ENCODE peak calls at places on chromosomes 1 and 21, in eight cellular contexts. One of them, this sample, is unnamed.

GRCh38 chr1:214476958-214477870 is 74.2 kb downstream of the PTPN14 start:
- DNase-seq in heart right ventricle: no peak
- DNase-seq in uterus: no peak
- DNase-seq in lower lobe of right lung: no peak
- DNase-seq in tibial artery: no peak
- DNase-seq in heart left ventricle: no peak
- DNase-seq in DND-41: no peak
- DNase-seq in neuronal stem cell: no peak
- DNase-seq in this sample: no peak

GRCh38 chr1:37038079-37038702 is 3.9 kb upstream of the GRIK3 start:
- DNase-seq in neuronal stem cell: no peak
- DNase-seq in heart left ventricle: peak; percentile 42
- DNase-seq in uterus: no peak
- DNase-seq in tibial artery: no peak
- DNase-seq in lower lobe of right lung: no peak
- DNase-seq in heart right ventricle: no peak
- DNase-seq in DND-41: no peak
- DNase-seq in this sample: no peak

GRCh38 chr1:17059391-17060128 is 5.7 kb upstream of the SDHB start:
- DNase-seq in DND-41: peak; percentile 25
- DNase-seq in neuronal stem cell: peak; percentile 56
- DNase-seq in lower lobe of right lung: peak; percentile 81
- DNase-seq in heart left ventricle: peak; percentile 68
- DNase-seq in heart right ventricle: peak; percentile 53
- DNase-seq in uterus: no peak
- DNase-seq in tibial artery: peak; percentile 63
- DNase-seq in this sample: no peak

GRCh38 chr1:62245201-62245600 is 50.6 kb downstream of the L1TD1 start:
- DNase-seq in neuronal stem cell: no peak
- DNase-seq in heart right ventricle: no peak
- DNase-seq in uterus: no peak
- DNase-seq in heart left ventricle: no peak
- DNase-seq in lower lobe of right lung: no peak
- DNase-seq in tibial artery: no peak
- DNase-seq in DND-41: no peak
- DNase-seq in this sample: no peak

GRCh38 chr1:46448109-46448911 is 41.3 kb upstream of the DMBX1 start:
- DNase-seq in DND-41: no peak
- DNase-seq in tibial artery: no peak
- DNase-seq in neuronal stem cell: no peak
- DNase-seq in lower lobe of right lung: no peak
- DNase-seq in heart left ventricle: no peak
- DNase-seq in uterus: no peak
- DNase-seq in heart right ventricle: peak; percentile 27
- DNase-seq in this sample: no peak

GRCh38 chr1:78157162-78157561 is 111.4 kb downstream of the GIPC2 start:
- DNase-seq in neuronal stem cell: no peak
- DNase-seq in DND-41: no peak
- DNase-seq in tibial artery: no peak
- DNase-seq in heart left ventricle: no peak
- DNase-seq in heart right ventricle: no peak
- DNase-seq in uterus: no peak
- DNase-seq in lower lobe of right lung: no peak
- DNase-seq in this sample: no peak

GRCh38 chr1:89962024-89962741 is 32.7 kb upstream of the ZNF326 start:
- DNase-seq in tibial artery: no peak
- DNase-seq in neuronal stem cell: no peak
- DNase-seq in heart left ventricle: no peak
- DNase-seq in heart right ventricle: no peak
- DNase-seq in lower lobe of right lung: no peak
- DNase-seq in DND-41: no peak
- DNase-seq in uterus: no peak
- DNase-seq in this sample: no peak

GRCh38 chr1:198845851-198846250 is 207.0 kb downstream of the PTPRC start:
- DNase-seq in neuronal stem cell: no peak
- DNase-seq in uterus: no peak
- DNase-seq in heart left ventricle: no peak
- DNase-seq in DND-41: no peak
- DNase-seq in lower lobe of right lung: no peak
- DNase-seq in heart right ventricle: no peak
- DNase-seq in tibial artery: no peak
- DNase-seq in this sample: no peak

GRCh38 chr1:41713557-41714327 is 205.0 kb downstream of the HIVEP3 start:
- DNase-seq in DND-41: no peak
- DNase-seq in lower lobe of right lung: no peak
- DNase-seq in neuronal stem cell: no peak
- DNase-seq in uterus: peak; percentile 51
- DNase-seq in tibial artery: no peak
- DNase-seq in heart left ventricle: no peak
- DNase-seq in heart right ventricle: no peak
- DNase-seq in this sample: no peak

GRCh38 chr1:24393892-24394291 is 19.7 kb downstream of the STPG1 start:
- DNase-seq in neuronal stem cell: no peak
- DNase-seq in tibial artery: no peak
- DNase-seq in lower lobe of right lung: no peak
- DNase-seq in heart right ventricle: no peak
- DNase-seq in heart left ventricle: no peak
- DNase-seq in DND-41: no peak
- DNase-seq in uterus: no peak
- DNase-seq in this sample: no peak

GRCh38 chr21:46347791-46348381 is 23.9 kb downstream of the PCNT start:
- DNase-seq in neuronal stem cell: no peak
- DNase-seq in DND-41: no peak
- DNase-seq in lower lobe of right lung: no peak
- DNase-seq in uterus: no peak
- DNase-seq in heart left ventricle: peak; percentile 73
- DNase-seq in heart right ventricle: peak; percentile 52
- DNase-seq in tibial artery: no peak
- DNase-seq in this sample: no peak

GRCh38 chr1:85484264-85484663 is 19.3 kb upstream of the DDAH1 start:
- DNase-seq in neuronal stem cell: no peak
- DNase-seq in DND-41: no peak
- DNase-seq in uterus: no peak
- DNase-seq in lower lobe of right lung: no peak
- DNase-seq in heart left ventricle: no peak
- DNase-seq in heart right ventricle: no peak
- DNase-seq in tibial artery: no peak
- DNase-seq in this sample: no peak

GRCh38 chr1:11927866-11928592 is 1.8 kb upstream of the KIAA2013 start:
- DNase-seq in heart right ventricle: no peak
- DNase-seq in tibial artery: no peak
- DNase-seq in neuronal stem cell: no peak
- DNase-seq in heart left ventricle: no peak
- DNase-seq in lower lobe of right lung: no peak
- DNase-seq in uterus: no peak
- DNase-seq in DND-41: no peak
- DNase-seq in this sample: no peak

GRCh38 chr1:8434104-8434503 is 116.2 kb downstream of the SLC45A1 start:
- DNase-seq in lower lobe of right lung: no peak
- DNase-seq in uterus: no peak
- DNase-seq in neuronal stem cell: no peak
- DNase-seq in DND-41: no peak
- DNase-seq in tibial artery: no peak
- DNase-seq in heart left ventricle: no peak
- DNase-seq in heart right ventricle: no peak
- DNase-seq in this sample: no peak

GRCh38 chr1:54118704-54119103 is 34.1 kb downstream of the CDCP2 start:
- DNase-seq in DND-41: no peak
- DNase-seq in tibial artery: no peak
- DNase-seq in lower lobe of right lung: no peak
- DNase-seq in neuronal stem cell: no peak
- DNase-seq in heart left ventricle: no peak
- DNase-seq in heart right ventricle: no peak
- DNase-seq in uterus: no peak
- DNase-seq in this sample: no peak

GRCh38 chr1:54121482-54122130 is 31.2 kb downstream of the CDCP2 start:
- DNase-seq in DND-41: peak; percentile 76
- DNase-seq in uterus: peak; percentile 83
- DNase-seq in neuronal stem cell: peak; percentile 81
- DNase-seq in heart right ventricle: peak; percentile 83
- DNase-seq in heart left ventricle: peak; percentile 82
- DNase-seq in lower lobe of right lung: peak; percentile 77
- DNase-seq in tibial artery: peak; percentile 85
- DNase-seq in this sample: peak; percentile 70

GRCh38 chr1:54122131-54122751 is 30.6 kb downstream of the CDCP2 start:
- DNase-seq in lower lobe of right lung: no peak
- DNase-seq in heart left ventricle: no peak
- DNase-seq in uterus: no peak
- DNase-seq in tibial artery: no peak
- DNase-seq in neuronal stem cell: no peak
- DNase-seq in heart right ventricle: no peak
- DNase-seq in DND-41: no peak
- DNase-seq in this sample: no peak

GRCh38 chr1:54120698-54121481 is 31.9 kb downstream of the CDCP2 start:
- DNase-seq in neuronal stem cell: no peak
- DNase-seq in lower lobe of right lung: no peak
- DNase-seq in uterus: no peak
- DNase-seq in heart right ventricle: no peak
- DNase-seq in tibial artery: no peak
- DNase-seq in DND-41: no peak
- DNase-seq in heart left ventricle: no peak
- DNase-seq in this sample: no peak

DNA sequence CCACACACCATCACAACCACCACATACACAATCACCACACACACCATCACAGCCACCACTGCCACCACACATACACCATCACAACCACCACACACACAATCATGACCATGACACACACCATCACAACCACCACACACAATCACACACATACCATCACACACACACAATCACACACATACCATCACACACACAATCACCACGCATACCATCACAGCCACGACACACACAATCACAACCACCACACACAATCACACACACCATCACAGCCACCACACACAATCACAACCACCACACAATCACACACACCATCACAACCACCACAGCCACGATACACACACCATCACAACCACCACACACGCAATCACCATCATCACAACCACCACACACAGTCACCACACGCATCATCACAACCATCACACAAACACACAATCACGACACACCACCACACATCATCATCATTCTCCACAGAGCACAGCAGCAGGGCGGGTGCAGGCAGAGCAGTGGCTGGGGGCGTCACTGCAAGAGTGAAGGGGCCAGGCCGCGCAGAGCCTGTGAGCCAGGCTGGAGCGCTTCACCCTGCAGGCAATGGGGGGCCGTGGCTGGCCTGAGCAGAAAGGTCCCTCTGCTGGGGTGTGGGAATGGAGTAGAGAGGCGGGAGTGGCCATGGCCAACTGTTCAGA is 32.6 kb downstream of the CDCP2 start:
- DNase-seq in uterus: no peak
- DNase-seq in tibial artery: no peak
- DNase-seq in DND-41: no peak
- DNase-seq in lower lobe of right lung: no peak
- DNase-seq in heart right ventricle: no peak
- DNase-seq in heart left ventricle: no peak
- DNase-seq in neuronal stem cell: no peak
- DNase-seq in this sample: no peak
- H3K4me1 ChIP-seq in uterus: peaks cover 2% of the 10 kb centered on the region
- H3K4me1 ChIP-seq in tibial artery: no peaks in the 10 kb centered on the region
- H3K4me1 ChIP-seq in DND-41: peaks cover 10% of the 10 kb centered on the region
- H3K4me1 ChIP-seq in lower lobe of right lung: peaks cover 14% of the 10 kb centered on the region
- H3K4me1 ChIP-seq in heart right ventricle: peaks cover 15% of the 10 kb centered on the region
- H3K4me1 ChIP-seq in heart left ventricle: peaks cover 7% of the 10 kb centered on the region
- H3K4me1 ChIP-seq in neuronal stem cell: peaks cover 19% of the 10 kb centered on the region
- H3K4me1 ChIP-seq in this sample: no peaks in the 10 kb centered on the region

GRCh38 chr1:55505326-55505725 is 290.2 kb upstream of the USP24 start:
- DNase-seq in tibial artery: no peak
- DNase-seq in heart left ventricle: no peak
- DNase-seq in DND-41: no peak
- DNase-seq in lower lobe of right lung: no peak
- DNase-seq in uterus: no peak
- DNase-seq in heart right ventricle: no peak
- DNase-seq in neuronal stem cell: no peak
- DNase-seq in this sample: no peak

GRCh38 chr1:55504306-55504706 is 289.1 kb upstream of the USP24 start:
- DNase-seq in heart right ventricle: no peak
- DNase-seq in uterus: no peak
- DNase-seq in neuronal stem cell: no peak
- DNase-seq in heart left ventricle: no peak
- DNase-seq in DND-41: no peak
- DNase-seq in tibial artery: no peak
- DNase-seq in lower lobe of right lung: no peak
- DNase-seq in this sample: no peak

GRCh38 chr1:55503663-55504305 is 288.6 kb upstream of the USP24 start:
- DNase-seq in tibial artery: no peak
- DNase-seq in lower lobe of right lung: no peak
- DNase-seq in heart right ventricle: no peak
- DNase-seq in DND-41: no peak
- DNase-seq in uterus: no peak
- DNase-seq in heart left ventricle: no peak
- DNase-seq in neuronal stem cell: no peak
- DNase-seq in this sample: no peak

GRCh38 chr1:55506686-55507577 is 291.8 kb upstream of the USP24 start:
- DNase-seq in uterus: no peak
- DNase-seq in tibial artery: no peak
- DNase-seq in neuronal stem cell: no peak
- DNase-seq in DND-41: no peak
- DNase-seq in heart right ventricle: no peak
- DNase-seq in lower lobe of right lung: no peak
- DNase-seq in heart left ventricle: no peak
- DNase-seq in this sample: no peak

DNA sequence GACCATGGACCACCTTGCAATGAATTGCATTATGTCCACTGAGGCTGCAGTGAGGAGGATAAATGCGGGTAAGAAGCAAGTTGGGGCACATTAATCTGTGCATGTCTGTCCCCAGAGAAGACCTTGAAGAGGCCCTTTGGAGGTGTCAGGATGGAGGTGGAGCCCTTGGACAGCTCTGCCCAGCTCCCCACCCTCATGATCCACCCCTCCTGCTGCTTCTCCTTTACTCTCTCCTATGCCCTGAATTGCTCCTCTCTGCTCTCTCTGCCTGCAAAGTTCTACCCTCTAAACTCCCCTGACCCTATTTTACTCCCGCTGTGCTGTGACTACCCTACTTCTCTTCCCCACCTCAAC is 292.4 kb upstream of the USP24 start:
- DNase-seq in heart left ventricle: no peak
- DNase-seq in lower lobe of right lung: no peak
- DNase-seq in tibial artery: no peak
- DNase-seq in neuronal stem cell: no peak
- DNase-seq in uterus: no peak
- DNase-seq in DND-41: no peak
- DNase-seq in heart right ventricle: no peak
- DNase-seq in this sample: no peak
- H3K4me1 ChIP-seq in heart left ventricle: no peaks in the 10 kb centered on the region
- H3K4me1 ChIP-seq in lower lobe of right lung: no peaks in the 10 kb centered on the region
- H3K4me1 ChIP-seq in tibial artery: no peaks in the 10 kb centered on the region
- H3K4me1 ChIP-seq in neuronal stem cell: no peaks in the 10 kb centered on the region
- H3K4me1 ChIP-seq in uterus: no peaks in the 10 kb centered on the region
- H3K4me1 ChIP-seq in DND-41: no peaks in the 10 kb centered on the region
- H3K4me1 ChIP-seq in heart right ventricle: no peaks in the 10 kb centered on the region
- H3K4me1 ChIP-seq in this sample: no peaks in the 10 kb centered on the region

GRCh38 chr1:68210027-68210426 is 22.3 kb downstream of the WLS start:
- DNase-seq in uterus: no peak
- DNase-seq in neuronal stem cell: no peak
- DNase-seq in heart right ventricle: no peak
- DNase-seq in DND-41: no peak
- DNase-seq in lower lobe of right lung: no peak
- DNase-seq in tibial artery: no peak
- DNase-seq in heart left ventricle: no peak
- DNase-seq in this sample: no peak
- H3K4me1 ChIP-seq in uterus: peaks cover 6% of the 10 kb centered on the region
- H3K4me1 ChIP-seq in neuronal stem cell: peaks cover 9% of the 10 kb centered on the region
- H3K4me1 ChIP-seq in heart right ventricle: peaks cover 92% of the 10 kb centered on the region
- H3K4me1 ChIP-seq in DND-41: no peaks in the 10 kb centered on the region
- H3K4me1 ChIP-seq in lower lobe of right lung: peaks cover 58% of the 10 kb centered on the region
- H3K4me1 ChIP-seq in tibial artery: no peaks in the 10 kb centered on the region
- H3K4me1 ChIP-seq in heart left ventricle: peaks cover 80% of the 10 kb centered on the region
- H3K4me1 ChIP-seq in this sample: no peaks in the 10 kb centered on the region

GRCh38 chr1:15176898-15177665 is 23.5 kb downstream of the TMEM51 start:
- DNase-seq in lower lobe of right lung: no peak
- DNase-seq in heart left ventricle: no peak
- DNase-seq in heart right ventricle: no peak
- DNase-seq in uterus: no peak
- DNase-seq in DND-41: no peak
- DNase-seq in tibial artery: no peak
- DNase-seq in neuronal stem cell: no peak
- DNase-seq in this sample: no peak
- H3K4me1 ChIP-seq in lower lobe of right lung: peaks cover 46% of the 10 kb centered on the region
- H3K4me1 ChIP-seq in heart left ventricle: peaks cover 10% of the 10 kb centered on the region
- H3K4me1 ChIP-seq in heart right ventricle: peaks cover 28% of the 10 kb centered on the region
- H3K4me1 ChIP-seq in uterus: no peaks in the 10 kb centered on the region
- H3K4me1 ChIP-seq in DND-41: no peaks in the 10 kb centered on the region
- H3K4me1 ChIP-seq in tibial artery: no peaks in the 10 kb centered on the region
- H3K4me1 ChIP-seq in neuronal stem cell: peaks cover 9% of the 10 kb centered on the region
- H3K4me1 ChIP-seq in this sample: no peaks in the 10 kb centered on the region